ENCODE peak calls at places on chromosomes 12 and 14, in ten cellular contexts. K is HCT116, R is spleen, B is upper lobe of left lung, A is endothelial cell of umbilical vein, Q is HepG2, N is sigmoid colon, U is H1, H is esophagus muscularis mucosa, L is stomach. S is an unnamed sample.

GRCh38 chr12:57723630-57723962 is 14.9 kb downstream of the AGAP2 start:
- DNase-seq in L (no peak), R (no peak), A (no peak), H (peak), Q (no peak), U (no peak), N (no peak), K (no peak), B (no peak), S (no peak)

GRCh38 chr14:47929334-47929733 is 253.9 kb upstream of the MDGA2 start:
- DNase-seq in B (no peak), R (no peak), N (no peak), U (no peak), L (no peak), H (no peak), Q (no peak), K (no peak), A (no peak), S (no peak)

GRCh38 chr12:113161415-113162016 is 12.0 kb downstream of the CFAP73 start:
- DNase-seq in Q (no peak), R (no peak), L (no peak), K (peak), H (no peak), N (no peak), A (no peak), U (peak), B (no peak), S (no peak)

GRCh38 chr14:21104448-21105060 is 3.7 kb downstream of the TMEM253 start:
- DNase-seq in B (peak), H (peak), A (peak), Q (no peak), L (peak), R (peak), K (peak), N (peak), U (no peak), S (peak)

GRCh38 chr14:24880689-24881088 is 169.3 kb downstream of the STXBP6 start:
- DNase-seq in Q (no peak), L (no peak), A (no peak), K (no peak), U (no peak), N (no peak), B (no peak), R (no peak), H (no peak), S (no peak)

GRCh38 chr14:70822706-70823185 is 13.4 kb upstream of the MAP3K9 start:
- DNase-seq in L (peak), R (peak), N (no peak), Q (no peak), H (no peak), K (no peak), B (peak), U (peak), A (no peak), S (no peak)

GRCh38 chr12:2052861-2053674 is at the start of gene CACNA1C:
- DNase-seq in U (peak), B (peak), N (peak), R (peak), L (peak), H (no peak), Q (no peak), K (no peak), A (peak), S (peak)

GRCh38 chr12:56631790-56632700 is 1.9 kb upstream of the BAZ2A start:
- DNase-seq in K (no peak), U (peak), Q (peak), A (peak), N (peak), R (peak), H (peak), L (peak), B (peak), S (peak)

GRCh38 chr14:75095690-75096089 is 26.2 kb downstream of the ZC2HC1C start:
- DNase-seq in K (no peak), U (no peak), L (no peak), B (no peak), A (no peak), N (no peak), R (no peak), H (no peak), Q (no peak), S (no peak)

GRCh38 chr14:83255015-83255726 is 1721.5 kb upstream of the SEL1L start:
- DNase-seq in A (no peak), B (no peak), U (no peak), Q (no peak), N (no peak), R (no peak), L (no peak), H (no peak), K (no peak), S (no peak)

GRCh38 chr12:108635201-108635996 is 1.7 kb upstream of the SELPLG start:
- DNase-seq in Q (no peak), U (no peak), A (no peak), H (no peak), N (no peak), B (no peak), R (peak), L (no peak), K (no peak), S (no peak)

GRCh38 chr12:9798008-9798619 is 29.2 kb upstream of the KLRF1 start:
- DNase-seq in B (no peak), N (no peak), A (peak), R (peak), L (peak), K (peak), U (no peak), Q (peak), H (no peak), S (peak)

GRCh38 chr12:53220857-53221202 is 11.2 kb downstream of the RARG start:
- DNase-seq in R (peak), B (peak), Q (peak), U (peak), N (peak), H (peak), L (peak), K (peak), A (peak), S (peak)

GRCh38 chr12:73452672-73453469 is 1084.8 kb upstream of the ATXN7L3B start:
- DNase-seq in U (no peak), H (no peak), K (no peak), N (no peak), Q (no peak), L (no peak), B (no peak), R (no peak), A (no peak), S (no peak)

GRCh38 chr12:68428211-68428610 is 96.0 kb upstream of the MDM1 start:
- DNase-seq in R (no peak), H (no peak), N (no peak), B (no peak), L (no peak), K (no peak), Q (no peak), U (no peak), A (no peak), S (no peak)

GRCh38 chr12:132441871-132442863 is 47.8 kb upstream of the FBRSL1 start:
- DNase-seq in B (no peak), A (no peak), U (no peak), R (peak), Q (no peak), K (no peak), L (no peak), N (no peak), H (no peak), S (no peak)

GRCh38 chr14:54478621-54479215 is 10.1 kb downstream of the GMFB start:
- DNase-seq in N (no peak), U (no peak), R (no peak), Q (no peak), H (no peak), B (no peak), K (no peak), A (no peak), L (no peak), S (no peak)

DNA sequence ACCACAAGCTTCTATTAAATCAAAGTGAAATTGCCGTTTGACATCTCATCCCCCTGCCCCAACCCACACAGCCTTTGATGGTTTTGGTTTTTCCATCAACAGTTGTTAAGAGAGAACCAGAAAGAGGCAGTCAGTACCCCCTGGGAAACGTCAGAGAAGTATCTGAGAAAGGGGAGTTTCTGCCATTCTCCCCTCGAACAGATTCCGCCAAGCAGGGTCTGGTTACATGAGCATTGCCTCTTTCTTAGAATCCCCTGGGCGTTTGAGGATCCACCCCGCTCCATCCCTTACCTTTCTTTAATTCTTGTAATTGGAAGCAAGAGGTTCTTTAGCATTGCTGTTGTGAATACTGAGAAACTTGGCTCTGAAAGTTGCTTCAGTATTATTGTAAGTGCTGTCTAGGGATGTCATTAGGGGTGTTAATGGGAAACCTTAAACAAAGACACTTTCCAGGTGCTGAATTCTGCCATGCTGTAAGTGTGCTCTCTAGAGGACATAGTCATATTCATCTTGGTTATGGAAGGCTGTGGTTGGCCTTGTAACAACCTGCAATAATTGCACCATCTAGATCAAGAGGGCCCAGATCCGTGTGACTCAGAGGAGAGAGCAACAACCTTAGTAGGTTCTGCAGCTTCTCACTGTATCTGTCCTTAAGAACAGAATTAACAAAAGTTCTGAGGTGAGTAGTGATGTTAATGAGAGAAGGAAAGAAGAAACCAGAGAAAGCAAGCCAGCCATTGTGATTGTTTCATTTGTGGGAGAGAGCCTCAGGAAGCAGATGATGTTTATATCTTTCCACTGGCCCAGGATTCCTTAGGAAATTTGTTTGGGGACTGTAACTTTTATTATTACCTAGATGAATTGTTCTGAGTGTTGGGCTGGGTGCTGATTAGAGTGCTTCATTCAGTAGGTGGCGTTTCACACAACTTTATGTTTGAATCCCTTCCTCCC is 8.9 kb downstream of the TMBIM6 start:
- DNase-seq in R (no peak), A (peak), B (no peak), N (no peak), Q (peak), H (no peak), U (no peak), K (peak), L (no peak), S (no peak)
- TF ChIP-seq POLR2AphosphoS5 in R (no peak), A (no peak), B (no peak), N (no peak), Q (no peak), H (no peak), U (no peak), K (no peak), L (no peak), S (no peak)

DNA sequence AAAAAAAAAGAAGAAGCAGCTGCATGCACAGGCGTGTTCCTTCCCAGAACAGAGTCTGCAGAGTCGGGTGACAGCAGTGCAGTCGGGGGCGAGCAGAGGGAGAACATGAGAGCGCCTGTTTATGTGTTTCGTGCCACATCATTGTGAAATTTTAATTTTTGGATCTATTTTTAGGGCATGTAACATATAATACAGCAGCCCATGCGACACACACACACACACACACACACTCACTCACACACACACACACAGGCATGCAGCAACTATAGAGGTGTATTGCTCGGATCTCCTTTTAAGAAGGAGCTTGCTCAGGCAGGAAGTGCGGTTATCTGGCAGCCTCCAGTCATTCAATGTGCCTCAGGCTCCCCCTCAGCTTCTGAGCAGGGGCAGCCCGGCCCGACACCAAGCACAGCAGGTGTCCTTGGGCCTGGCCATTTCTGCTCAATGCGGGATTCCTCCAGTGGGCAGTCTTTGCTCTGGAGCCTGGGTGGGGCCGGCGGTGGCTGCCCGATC is 71.8 kb downstream of the ZNF664 start:
- DNase-seq in U (no peak), R (no peak), A (no peak), N (no peak), K (no peak), L (no peak), H (no peak), Q (no peak), B (no peak), S (no peak)
- H3K4me3 ChIP-seq in U (no peak), R (no peak), A (no peak), N (no peak), K (no peak), L (no peak), H (no peak), Q (no peak), B (no peak), S (no peak)

DNA sequence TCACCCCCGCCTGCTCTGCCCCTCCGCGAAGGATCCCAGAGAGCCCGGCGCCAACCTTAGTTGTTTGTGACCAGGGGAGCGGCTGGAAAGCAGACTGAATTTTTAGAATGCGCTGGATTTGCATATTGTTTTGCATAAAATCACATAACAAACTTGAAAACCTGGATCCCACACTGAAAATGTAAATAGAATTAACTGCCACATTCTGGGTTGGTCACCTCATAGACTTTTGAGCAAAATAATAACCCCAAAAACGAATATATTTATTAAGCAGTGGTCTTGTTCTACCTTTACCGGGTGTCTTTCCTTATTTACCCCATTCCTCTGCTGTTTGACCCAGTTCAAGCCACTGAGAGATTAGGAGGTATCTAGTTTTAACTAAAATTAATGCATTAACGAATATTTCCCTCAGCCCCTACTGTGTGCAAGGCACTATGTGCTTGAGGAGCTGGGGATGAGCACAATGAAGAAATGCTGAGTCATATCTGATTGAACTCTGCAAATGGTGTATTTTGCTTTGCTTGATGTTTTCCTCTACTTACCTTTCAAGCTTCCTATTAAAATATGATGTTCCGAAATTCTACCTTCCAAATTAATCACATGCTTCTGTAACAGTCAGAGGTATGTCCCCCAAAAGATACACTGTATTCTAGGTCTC is 438 bp upstream of the EGLN3 start:
- DNase-seq in A (no peak), H (no peak), U (no peak), B (no peak), Q (no peak), R (no peak), N (no peak), L (no peak), K (no peak), S (no peak)
- TF ChIP-seq POLR2AphosphoS5 in A (no peak), H (no peak), U (no peak), B (no peak), Q (no peak), R (no peak), N (no peak), L (no peak), K (no peak), S (peak)

GRCh38 chr12:3745152-3745551 is 7.8 kb downstream of the CRACR2A start:
- DNase-seq in N (no peak), U (peak), R (no peak), A (no peak), B (no peak), Q (no peak), L (no peak), K (no peak), H (peak), S (no peak)

GRCh38 chr12:3741882-3742672 is 10.8 kb downstream of the CRACR2A start:
- DNase-seq in H (no peak), A (no peak), L (no peak), K (no peak), B (no peak), Q (no peak), U (no peak), R (no peak), N (no peak), S (no peak)

GRCh38 chr12:3743803-3744202 is 9.1 kb downstream of the CRACR2A start:
- DNase-seq in H (no peak), L (no peak), K (no peak), Q (no peak), R (no peak), B (no peak), A (no peak), N (no peak), U (no peak), S (peak)

GRCh38 chr12:3744216-3744883 is 8.6 kb downstream of the CRACR2A start:
- DNase-seq in L (no peak), Q (no peak), H (no peak), A (no peak), B (no peak), K (no peak), R (no peak), U (no peak), N (no peak), S (no peak)

GRCh38 chr12:3740840-3741239 is 12.1 kb downstream of the CRACR2A start:
- DNase-seq in L (no peak), A (no peak), K (no peak), B (no peak), Q (no peak), R (no peak), U (no peak), H (no peak), N (no peak), S (no peak)
- H3K4me3 ChIP-seq in L (no peak), A (no peak), K (no peak), B (no peak), Q (no peak), R (no peak), U (no peak), H (no peak), N (no peak), S (no peak)

GRCh38 chr12:41919526-41920305 is 225.0 kb downstream of the GXYLT1 start:
- DNase-seq in A (no peak), H (no peak), N (no peak), L (no peak), Q (no peak), U (no peak), R (no peak), B (no peak), K (no peak), S (no peak)
- TF ChIP-seq POLR2AphosphoS5 in A (no peak), H (no peak), N (no peak), L (no peak), Q (no peak), U (no peak), R (no peak), B (no peak), K (no peak), S (no peak)